ENCODE peak calls at places on chromosomes 5 and 9, in nine cellular contexts. B is K562, F is breast epithelium, H is H1, P is GM23338, I is HCT116, C is SK-N-SH, E is HepG2, L is suprapubic skin. K is an unnamed sample.

GRCh38 chr9:9552665-9553064 is 1060.1 kb downstream of the PTPRD start:
- DNase-seq in B (no peak), F (no peak), H (no peak), P (no peak), I (no peak), C (no peak), E (no peak), L (no peak), K (no peak)

GRCh38 chr5:6448622-6449464 is at the start of gene UBE2QL1:
- DNase-seq in B (no peak), F (no peak), H (peak; percentile 67), P (peak; percentile 50), I (no peak), C (peak; percentile 74), E (no peak), L (no peak), K (no peak)

GRCh38 chr5:136062563-136063274 is 33.9 kb downstream of the TGFBI start:
- DNase-seq in B (peak; percentile 63), F (no peak), H (no peak), P (peak; percentile 66), I (peak; percentile 77), C (no peak), E (peak; percentile 69), L (peak; percentile 72), K (no peak)

GRCh38 chr9:122835313-122835731 is 6.9 kb upstream of the PDCL start:
- DNase-seq in B (peak; percentile 24), F (no peak), H (no peak), P (peak; percentile 50), I (no peak), C (peak; percentile 51), E (peak; percentile 31), L (no peak), K (no peak)

GRCh38 chr5:172564187-172564586 is 76.9 kb upstream of the NEURL1B start:
- DNase-seq in B (no peak), F (no peak), H (no peak), P (no peak), I (no peak), C (no peak), E (peak; percentile 58), L (no peak), K (no peak)

GRCh38 chr9:70532753-70533152 is 118.3 kb upstream of the KLF9 start:
- DNase-seq in B (no peak), F (no peak), H (no peak), P (no peak), I (no peak), C (no peak), E (no peak), L (no peak), K (no peak)

GRCh38 chr9:123399803-123400378 is 43.9 kb downstream of the CRB2 start:
- DNase-seq in B (peak; percentile 81), F (no peak), H (peak; percentile 93), P (peak; percentile 82), I (no peak), C (peak; percentile 63), E (no peak), L (no peak), K (no peak)

GRCh38 chr9:3434594-3434993 is 91.2 kb downstream of the RFX3 start:
- DNase-seq in B (no peak), F (no peak), H (no peak), P (no peak), I (no peak), C (no peak), E (no peak), L (no peak), K (no peak)

GRCh38 chr9:134486127-134486995 is 155.2 kb upstream of the COL5A1 start:
- DNase-seq in B (no peak), F (peak; percentile 46), H (no peak), P (no peak), I (no peak), C (no peak), E (no peak), L (peak; percentile 71), K (no peak)

GRCh38 chr9:34332370-34332964 is 3.1 kb downstream of the NUDT2 start:
- DNase-seq in B (peak; percentile 14), F (no peak), H (no peak), P (peak; percentile 60), I (peak; percentile 28), C (peak; percentile 46), E (peak; percentile 60), L (no peak), K (no peak)

GRCh38 chr9:115593587-115594091 is 475.7 kb upstream of the TNC start:
- DNase-seq in B (peak; percentile 13), F (no peak), H (peak; percentile 49), P (peak; percentile 79), I (peak; percentile 23), C (peak; percentile 48), E (peak; percentile 4), L (no peak), K (no peak)

GRCh38 chr9:135947582-135947981 is 13.6 kb downstream of the UBAC1 start:
- DNase-seq in B (no peak), F (no peak), H (no peak), P (no peak), I (no peak), C (no peak), E (no peak), L (no peak), K (no peak)

GRCh38 chr9:135944444-135945252 is 16.5 kb downstream of the UBAC1 start:
- DNase-seq in B (no peak), F (no peak), H (no peak), P (no peak), I (no peak), C (no peak), E (no peak), L (no peak), K (no peak)

GRCh38 chr9:135948446-135948845 is 12.7 kb downstream of the UBAC1 start:
- DNase-seq in B (no peak), F (no peak), H (no peak), P (no peak), I (no peak), C (no peak), E (no peak), L (no peak), K (no peak)

GRCh38 chr9:135946392-135946994 is 14.7 kb downstream of the UBAC1 start:
- DNase-seq in B (no peak), F (no peak), H (no peak), P (no peak), I (no peak), C (no peak), E (no peak), L (no peak), K (no peak)

GRCh38 chr9:135945969-135946368 is 15.2 kb downstream of the UBAC1 start:
- DNase-seq in B (no peak), F (no peak), H (no peak), P (no peak), I (no peak), C (no peak), E (no peak), L (no peak), K (no peak)
- H3K36me3 ChIP-seq in B (peaks cover 98% of the 10 kb centered on the region), F (peaks cover 8% of the 10 kb centered on the region), H (peaks cover 33% of the 10 kb centered on the region), P (peaks cover 15% of the 10 kb centered on the region), I (peaks cover 25% of the 10 kb centered on the region), C (peaks cover 16% of the 10 kb centered on the region), E (peaks cover 16% of the 10 kb centered on the region), L (peaks cover 79% of the 10 kb centered on the region), K (peaks cover 77% of the 10 kb centered on the region)

DNA sequence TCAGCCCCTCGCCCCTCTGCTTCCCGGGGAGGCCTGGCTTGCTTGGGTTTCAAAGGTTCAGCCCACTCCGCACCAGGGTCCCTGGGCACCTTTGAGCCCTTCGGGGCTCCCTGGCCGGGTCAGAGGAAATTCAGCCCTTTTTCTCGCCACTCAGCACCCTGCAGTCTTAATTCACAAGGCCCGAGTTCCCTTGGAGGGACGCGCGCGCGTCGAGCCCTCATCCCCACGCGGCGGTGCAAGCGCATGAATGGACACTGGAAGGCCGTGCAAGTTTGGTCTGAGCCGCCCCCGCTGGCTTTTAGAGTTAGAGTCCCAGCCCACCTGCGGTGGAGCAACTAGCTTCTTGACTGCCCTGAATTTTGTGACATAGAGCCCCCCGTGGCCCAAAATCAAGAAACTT is 4.5 kb downstream of the EBF1 start:
- DNase-seq in B (no peak), F (no peak), H (peak; percentile 61), P (peak; percentile 68), I (no peak), C (no peak), E (no peak), L (no peak), K (no peak)
- H3K27me3 ChIP-seq in B (no peaks in the 10 kb centered on the region), F (peaks cover 17% of the 10 kb centered on the region), H (peaks cover 88% of the 10 kb centered on the region), P (peaks cover 92% of the 10 kb centered on the region), I (peaks cover 55% of the 10 kb centered on the region), C (no peaks in the 10 kb centered on the region), E (peaks cover 29% of the 10 kb centered on the region), L (peaks cover 54% of the 10 kb centered on the region), K (no peaks in the 10 kb centered on the region)

DNA sequence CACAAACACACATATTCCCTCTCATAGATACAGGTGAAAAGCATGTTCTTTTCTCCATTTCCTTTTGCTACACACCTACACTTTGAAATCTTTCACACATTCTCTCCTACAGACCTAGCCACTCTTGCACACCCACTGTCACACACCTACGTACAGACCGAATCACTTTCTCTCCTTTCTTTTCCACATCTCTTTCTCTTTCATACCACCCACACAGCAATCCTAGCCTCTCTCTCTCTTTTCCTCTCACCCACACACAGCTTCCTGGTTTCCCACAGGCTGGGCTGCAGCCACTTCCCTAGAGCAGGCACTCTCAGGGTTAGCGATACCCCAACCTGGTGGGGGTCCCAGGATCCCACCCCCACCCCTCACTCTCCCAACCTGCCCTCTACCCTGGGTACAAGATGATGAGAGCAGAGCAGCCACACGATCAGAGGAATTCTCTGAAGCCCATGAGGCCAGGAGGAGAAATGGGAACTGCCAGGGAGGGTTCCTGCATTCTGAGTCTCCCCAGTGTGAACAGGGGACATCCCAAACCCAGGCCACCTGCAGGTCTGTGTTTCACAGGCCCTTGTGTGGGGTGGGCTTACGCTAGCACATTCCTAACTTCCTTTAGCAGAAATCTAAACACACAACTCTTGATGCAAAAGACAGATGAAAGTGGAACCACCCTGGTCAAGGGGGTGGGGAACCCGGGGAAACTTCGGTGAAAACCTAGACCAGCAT is 17.1 kb upstream of the SYNPO start:
- DNase-seq in B (no peak), F (no peak), H (no peak), P (no peak), I (no peak), C (no peak), E (no peak), L (no peak), K (no peak)
- TF ChIP-seq POLR2AphosphoS5 in B (no peak), F (no peak), H (no peak), P (no peak), I (no peak), C (no peak), E (no peak), L (no peak), K (no peak)

GRCh38 chr9:113592806-113593575 is 129.5 kb downstream of the RGS3 start:
- DNase-seq in B (no peak), F (no peak), H (no peak), P (no peak), I (no peak), C (no peak), E (no peak), L (no peak), K (no peak)

GRCh38 chr9:113594484-113595299 is 131.2 kb downstream of the RGS3 start:
- DNase-seq in B (no peak), F (no peak), H (no peak), P (no peak), I (no peak), C (peak; percentile 51), E (no peak), L (no peak), K (no peak)

GRCh38 chr9:113591899-113592625 is 128.5 kb downstream of the RGS3 start:
- DNase-seq in B (no peak), F (no peak), H (no peak), P (no peak), I (no peak), C (no peak), E (no peak), L (no peak), K (no peak)

GRCh38 chr9:113590991-113591898 is 127.7 kb downstream of the RGS3 start:
- DNase-seq in B (peak; percentile 78), F (peak; percentile 90), H (peak; percentile 94), P (peak; percentile 92), I (no peak), C (peak; percentile 78), E (peak; percentile 59), L (peak; percentile 90), K (no peak)

GRCh38 chr9:113593682-113594281 is 130.3 kb downstream of the RGS3 start:
- DNase-seq in B (peak; percentile 64), F (peak; percentile 77), H (peak; percentile 86), P (peak; percentile 98), I (peak; percentile 49), C (peak; percentile 94), E (peak; percentile 85), L (peak; percentile 92), K (no peak)
- H3K36me3 ChIP-seq in B (no peaks in the 10 kb centered on the region), F (peaks cover 4% of the 10 kb centered on the region), H (peaks cover 12% of the 10 kb centered on the region), P (no peaks in the 10 kb centered on the region), I (peaks cover 2% of the 10 kb centered on the region), C (peaks cover 12% of the 10 kb centered on the region), E (peaks cover 3% of the 10 kb centered on the region), L (peaks cover 28% of the 10 kb centered on the region), K (no peaks in the 10 kb centered on the region)